ENCODE peak calls at places on chromosome 7, in eight cellular contexts. V is kidney, E is SK-N-SH, A is cardiac muscle cell, Z is MM.1S, D is IMR-90, S is A549, X is right lobe of liver. P is an unnamed sample.

GRCh38 chr7:132575336-132575986 is 809 bp downstream of the PLXNA4 start:
- DNase-seq in V (peak; percentile 84), E (peak; percentile 84), A (peak; percentile 71), Z (no peak), D (peak; percentile 18), S (peak; percentile 36), X (no peak), P (no peak)

GRCh38 chr7:159015081-159015893 is 129.4 kb downstream of the VIPR2 start:
- DNase-seq in V (peak; percentile 86), E (no peak), A (peak; percentile 36), Z (no peak), D (no peak), S (peak; percentile 62), X (no peak), P (no peak)

GRCh38 chr7:132419538-132419937 is 156.7 kb downstream of the PLXNA4 start:
- DNase-seq in V (no peak), E (no peak), A (peak; percentile 69), Z (no peak), D (no peak), S (no peak), X (no peak), P (no peak)

GRCh38 chr7:37758467-37758866 is 74.9 kb downstream of the GPR141 start:
- DNase-seq in V (no peak), E (no peak), A (no peak), Z (no peak), D (no peak), S (no peak), X (no peak), P (no peak)

GRCh38 chr7:6530626-6531491 is 20.4 kb downstream of the GRID2IP start:
- DNase-seq in V (no peak), E (peak; percentile 79), A (peak; percentile 48), Z (peak; percentile 29), D (no peak), S (no peak), X (no peak), P (no peak)

GRCh38 chr7:4085937-4086691 is 596.0 kb upstream of the FOXK1 start:
- DNase-seq in V (no peak), E (no peak), A (no peak), Z (no peak), D (no peak), S (no peak), X (no peak), P (no peak)

GRCh38 chr7:50119815-50120637 is 27.0 kb upstream of the ZPBP start:
- DNase-seq in V (no peak), E (peak; percentile 13), A (peak; percentile 46), Z (no peak), D (no peak), S (no peak), X (no peak), P (no peak)

GRCh38 chr7:105691692-105692564 is 110.6 kb upstream of the EFCAB10 start:
- DNase-seq in V (peak; percentile 82), E (no peak), A (no peak), Z (peak; percentile 46), D (peak; percentile 88), S (no peak), X (peak; percentile 88), P (peak; percentile 54)

GRCh38 chr7:91852263-91852741 is 28.2 kb downstream of the MTERF1 start:
- DNase-seq in V (no peak), E (no peak), A (peak; percentile 15), Z (peak; percentile 61), D (peak; percentile 12), S (no peak), X (no peak), P (no peak)

GRCh38 chr7:11437987-11438386 is 394.0 kb downstream of the THSD7A start:
- DNase-seq in V (no peak), E (no peak), A (no peak), Z (no peak), D (peak; percentile 7), S (no peak), X (no peak), P (no peak)

GRCh38 chr7:2926120-2926897 is 82.2 kb upstream of the GNA12 start:
- DNase-seq in V (peak; percentile 30), E (peak; percentile 17), A (no peak), Z (no peak), D (no peak), S (no peak), X (peak; percentile 21), P (no peak)

GRCh38 chr7:101081432-101081831 is 3.8 kb upstream of the TRIM56 start:
- DNase-seq in V (no peak), E (no peak), A (no peak), Z (no peak), D (no peak), S (no peak), X (no peak), P (no peak)

GRCh38 chr7:107891619-107892366 is 810 bp downstream of the DLD start:
- DNase-seq in V (no peak), E (no peak), A (no peak), Z (peak; percentile 68), D (peak; percentile 60), S (no peak), X (no peak), P (peak; percentile 18)

GRCh38 chr7:107889992-107890391 is 991 bp upstream of the DLD start:
- DNase-seq in V (no peak), E (peak; percentile 72), A (no peak), Z (no peak), D (no peak), S (no peak), X (no peak), P (no peak)

GRCh38 chr7:107890962-107891618 is at the start of gene DLD:
- DNase-seq in V (peak; percentile 98), E (peak; percentile 99), A (peak; percentile 94), Z (peak; percentile 98), D (peak; percentile 91), S (peak; percentile 93), X (peak; percentile 97), P (peak; percentile 94)

DNA sequence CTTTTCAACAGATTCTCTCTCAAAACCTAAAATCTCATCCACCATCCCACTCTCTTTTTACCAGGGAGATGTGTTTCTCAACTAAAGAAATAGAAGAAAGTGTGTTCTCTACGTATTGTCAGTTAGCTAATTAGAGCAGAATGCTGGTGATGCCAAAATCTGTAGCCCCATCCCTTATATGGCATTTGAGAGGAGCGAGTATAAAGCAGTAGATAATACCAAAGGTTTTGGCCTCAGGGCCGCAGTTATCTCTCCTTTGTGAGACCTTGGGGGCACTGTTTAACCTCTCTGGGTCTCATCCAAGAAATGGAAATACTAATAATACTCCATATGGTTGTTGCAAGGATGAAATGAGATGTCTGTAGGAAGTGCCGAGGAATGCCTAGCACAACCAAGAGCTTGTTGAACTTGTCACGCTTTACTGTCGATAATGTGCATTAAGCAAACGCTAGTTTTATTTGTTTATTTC is 456 bp upstream of the DLD start:
- DNase-seq in V (no peak), E (peak; percentile 65), A (peak; percentile 4), Z (peak; percentile 31), D (no peak), S (no peak), X (no peak), P (no peak)
- TF ChIP-seq CTCF in V (no peak), E (no peak), A (no peak), Z (no peak), D (no peak), S (no peak), X (no peak), P (no peak)

DNA sequence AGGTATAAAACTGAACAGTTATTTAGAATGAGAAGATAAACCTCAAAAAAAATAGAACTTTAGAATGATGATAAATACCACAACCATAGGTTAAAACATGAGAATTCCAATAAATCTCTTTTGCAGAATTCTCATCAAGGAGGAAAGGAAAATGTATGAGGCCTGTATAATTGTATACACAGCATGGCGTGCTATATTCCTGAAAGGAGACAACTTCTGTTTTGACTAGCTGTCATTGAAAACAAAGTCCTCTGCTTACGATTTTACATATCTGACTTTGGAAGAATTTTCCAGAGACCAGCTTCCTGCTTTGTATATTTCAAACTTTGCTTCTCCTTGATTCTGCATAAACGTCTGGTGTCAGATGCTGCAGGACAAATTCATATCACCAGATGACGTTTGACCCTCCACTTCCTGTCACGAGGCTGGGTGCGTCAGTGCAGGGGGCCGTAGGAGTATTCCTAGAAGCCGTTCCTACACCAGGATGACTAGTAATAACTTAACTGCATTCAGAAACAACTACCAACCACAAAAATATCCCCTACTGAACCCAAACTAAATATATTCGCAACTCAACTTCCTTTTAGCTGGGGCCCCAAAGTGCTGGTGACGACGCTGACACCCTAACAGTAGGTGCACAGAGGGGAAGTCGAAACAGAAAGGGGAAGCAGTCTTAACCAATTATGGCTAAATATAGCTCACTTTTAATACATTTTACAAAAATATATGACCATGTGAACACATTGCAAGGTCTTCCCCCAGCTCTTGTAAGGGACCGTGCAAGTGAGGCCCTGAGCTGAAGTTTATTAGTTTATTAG is 178.6 kb upstream of the INHBA start:
- DNase-seq in V (no peak), E (no peak), A (no peak), Z (peak; percentile 92), D (peak; percentile 89), S (no peak), X (peak; percentile 67), P (no peak)
- H3K27ac ChIP-seq in V (no peak overlapping the region), E (peak overlapping the region; percentile 92), A (no peak overlapping the region), Z (peak overlapping the region; percentile 94), D (peak overlapping the region; percentile 59), S (no peak overlapping the region), X (peak overlapping the region; percentile 51), P (no peak overlapping the region)

DNA sequence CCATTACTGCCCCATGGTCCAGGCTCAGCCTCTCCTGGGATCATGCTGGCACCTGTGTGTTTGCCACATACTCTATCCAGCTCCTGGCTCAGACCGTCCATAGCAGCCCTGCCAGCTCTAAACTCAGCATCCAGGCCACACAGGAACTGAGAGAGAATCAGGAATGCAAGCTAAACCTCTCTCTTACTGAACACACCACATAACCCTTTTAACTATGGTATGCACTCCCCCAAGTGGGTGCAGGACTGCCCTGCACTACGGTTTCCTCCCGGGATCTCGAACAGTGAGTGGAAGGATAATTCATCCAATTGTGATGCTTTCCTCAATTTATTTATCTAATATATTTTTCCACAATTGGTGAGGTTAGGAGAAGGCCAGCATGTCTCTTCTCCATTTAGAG is 17.1 kb upstream of the ZNF800 start:
- DNase-seq in V (no peak), E (no peak), A (peak; percentile 2), Z (no peak), D (no peak), S (no peak), X (no peak), P (no peak)
- TF ChIP-seq CTCF in V (no peak), E (peak; percentile 20), A (peak; percentile 29), Z (peak; percentile 31), D (no peak), S (no peak), X (no peak), P (no peak)

GRCh38 chr7:148567524-148567923 is 23.0 kb upstream of the C7orf33 start:
- DNase-seq in V (no peak), E (no peak), A (no peak), Z (no peak), D (no peak), S (no peak), X (no peak), P (no peak)

GRCh38 chr7:148572067-148572522 is 18.5 kb upstream of the C7orf33 start:
- DNase-seq in V (no peak), E (no peak), A (no peak), Z (peak; percentile 5), D (no peak), S (no peak), X (no peak), P (no peak)

GRCh38 chr7:148571381-148571780 is 19.2 kb upstream of the C7orf33 start:
- DNase-seq in V (no peak), E (no peak), A (no peak), Z (no peak), D (no peak), S (no peak), X (no peak), P (no peak)

GRCh38 chr7:148563583-148564274 is 26.8 kb upstream of the C7orf33 start:
- DNase-seq in V (no peak), E (no peak), A (no peak), Z (peak; percentile 28), D (no peak), S (no peak), X (no peak), P (no peak)

GRCh38 chr7:148566736-148567135 is 23.8 kb upstream of the C7orf33 start:
- DNase-seq in V (no peak), E (no peak), A (no peak), Z (no peak), D (no peak), S (no peak), X (no peak), P (no peak)
- H3K27ac ChIP-seq in V (no peak overlapping the region), E (no peak overlapping the region), A (no peak overlapping the region), Z (no peak overlapping the region), D (no peak overlapping the region), S (no peak overlapping the region), X (no peak overlapping the region), P (no peak overlapping the region)